ENCODE peak calls at places on chromosomes 3 and 15, in six cellular contexts. J is H9, M is trophoblast cell, D is IMR-90, H is neuronal stem cell, V is H1. T is an unnamed sample.

GRCh38 chr3:188076176-188076575 is 77.8 kb upstream of the LPP start:
- DNase-seq in J (no peak), M (no peak), D (no peak), H (no peak), V (no peak), T (no peak)

GRCh38 chr15:64883997-64884511 is 27.6 kb upstream of the ANKDD1A start:
- DNase-seq in J (peak; percentile 50), M (peak; percentile 98), D (peak; percentile 97), H (no peak), V (no peak), T (peak; percentile 98)

GRCh38 chr3:120364821-120365220 is 15.7 kb upstream of the LRRC58 start:
- DNase-seq in J (no peak), M (peak; percentile 84), D (peak; percentile 39), H (no peak), V (no peak), T (peak; percentile 25)

GRCh38 chr3:155024006-155024638 is 56.0 kb upstream of the MME start:
- DNase-seq in J (no peak), M (peak; percentile 58), D (no peak), H (no peak), V (no peak), T (peak; percentile 64)

GRCh38 chr3:64796597-64796996 is 108.8 kb upstream of the ADAMTS9 start:
- DNase-seq in J (no peak), M (no peak), D (no peak), H (no peak), V (no peak), T (peak; percentile 13)

GRCh38 chr15:34336947-34337556 is 529 bp downstream of the SLC12A6 start:
- DNase-seq in J (no peak), M (no peak), D (no peak), H (no peak), V (no peak), T (no peak)

GRCh38 chr3:188303823-188304222 is 149.9 kb downstream of the LPP start:
- DNase-seq in J (no peak), M (no peak), D (no peak), H (no peak), V (no peak), T (no peak)

GRCh38 chr3:50250514-50250913 is 14.5 kb downstream of the GNAI2 start:
- DNase-seq in J (no peak), M (no peak), D (no peak), H (no peak), V (no peak), T (no peak)

GRCh38 chr3:195241592-195242355 is 29.2 kb downstream of the XXYLT1 start:
- DNase-seq in J (no peak), M (no peak), D (peak; percentile 19), H (no peak), V (no peak), T (no peak)

GRCh38 chr3:135099734-135100348 is 304.8 kb downstream of the EPHB1 start:
- DNase-seq in J (no peak), M (no peak), D (no peak), H (no peak), V (no peak), T (no peak)

GRCh38 chr3:170816341-170816740 is 53.7 kb downstream of the RPL22L1 start:
- DNase-seq in J (no peak), M (no peak), D (no peak), H (no peak), V (no peak), T (no peak)

GRCh38 chr3:127678611-127679533 is 6.1 kb downstream of the ABTB1 start:
- DNase-seq in J (peak; percentile 23), M (no peak), D (no peak), H (no peak), V (no peak), T (no peak)

GRCh38 chr15:88627463-88627862 is 6.3 kb downstream of the AEN start:
- DNase-seq in J (no peak), M (no peak), D (no peak), H (no peak), V (no peak), T (no peak)

GRCh38 chr3:23283625-23284024 is 80.5 kb downstream of the UBE2E2 start:
- DNase-seq in J (no peak), M (no peak), D (no peak), H (no peak), V (no peak), T (no peak)
- H3K14ac ChIP-seq in J (no peak overlapping the region), M (no peak overlapping the region), D (no peak overlapping the region), H (no peak overlapping the region), V (no peak overlapping the region), T (no peak overlapping the region)

GRCh38 chr3:77342688-77343087 is 302.8 kb downstream of the ROBO2 start:
- DNase-seq in J (no peak), M (no peak), D (no peak), H (no peak), V (no peak), T (no peak)

GRCh38 chr3:77345009-77345408 is 305.1 kb downstream of the ROBO2 start:
- DNase-seq in J (no peak), M (no peak), D (no peak), H (no peak), V (no peak), T (no peak)

GRCh38 chr3:77348244-77348855 is 308.5 kb downstream of the ROBO2 start:
- DNase-seq in J (peak; percentile 76), M (no peak), D (peak; percentile 6), H (peak; percentile 20), V (peak; percentile 50), T (peak; percentile 37)
- H3K14ac ChIP-seq in J (no peak overlapping the region), M (no peak overlapping the region), D (no peak overlapping the region), H (no peak overlapping the region), V (no peak overlapping the region), T (no peak overlapping the region)

DNA sequence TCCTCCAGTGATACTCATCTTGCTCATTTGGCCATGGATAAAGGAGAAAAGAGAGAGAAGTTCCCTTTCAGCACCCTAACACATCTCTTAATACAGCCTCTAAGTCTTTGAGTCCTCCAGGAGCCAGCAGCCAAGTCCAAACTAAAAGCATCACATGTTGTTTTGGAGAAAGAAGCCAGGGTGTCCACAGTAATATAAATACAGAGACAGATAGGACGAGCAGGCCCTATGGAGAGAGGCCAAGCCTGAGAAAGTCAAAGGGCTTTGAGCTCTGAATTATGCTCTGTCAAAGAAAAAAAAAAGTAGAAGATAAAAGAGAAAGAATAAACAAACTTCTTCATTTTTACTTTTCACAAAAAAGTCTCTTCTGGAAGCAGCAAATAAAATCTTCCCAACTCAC is 92.4 kb upstream of the THBS1 start:
- DNase-seq in J (no peak), M (no peak), D (peak; percentile 38), H (no peak), V (no peak), T (peak; percentile 46)
- H3K14ac ChIP-seq in J (no peak overlapping the region), M (no peak overlapping the region), D (peak overlapping the region; percentile 17), H (no peak overlapping the region), V (no peak overlapping the region), T (no peak overlapping the region)

DNA sequence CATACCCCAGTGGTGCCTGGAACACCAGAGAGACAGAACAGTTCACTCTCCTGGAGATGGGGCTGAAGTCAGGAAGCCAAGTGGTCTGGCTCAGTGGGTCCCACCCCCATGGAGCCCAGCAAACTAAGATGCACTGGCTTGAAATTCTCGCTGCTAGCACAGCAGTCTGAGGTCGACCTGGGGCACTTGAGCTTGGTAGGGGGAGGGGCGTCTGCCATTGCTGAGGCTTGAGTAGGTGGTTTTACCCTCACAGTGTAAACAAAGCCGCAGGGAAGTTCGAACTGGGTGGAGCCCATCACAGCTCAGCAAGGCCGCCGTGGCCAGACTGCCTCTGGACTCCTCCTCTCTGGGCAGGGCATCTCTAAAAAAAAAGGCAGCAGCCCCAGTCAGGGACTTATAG is 272.0 kb downstream of the KLF13 start:
- DNase-seq in J (peak; percentile 91), M (no peak), D (peak; percentile 36), H (no peak), V (peak; percentile 50), T (no peak)
- H3K14ac ChIP-seq in J (no peak overlapping the region), M (no peak overlapping the region), D (peak overlapping the region; percentile 51), H (no peak overlapping the region), V (no peak overlapping the region), T (no peak overlapping the region)